ENCODE peak calls at places on chromosomes 1 and 21, in six cellular contexts. One of them, this sample, is unnamed.

GRCh38 chr1:227372662-227373061 is 54.4 kb upstream of the CDC42BPA start:
- DNase-seq in neuronal stem cell: no peak
- DNase-seq in lung: peak; percentile 33
- DNase-seq in neural progenitor cell: no peak
- DNase-seq in fibroblast of lung: peak; percentile 68
- DNase-seq in suprapubic skin: no peak
- DNase-seq in this sample: no peak

GRCh38 chr1:37919277-37919676 is 27.6 kb downstream of the INPP5B start:
- DNase-seq in neural progenitor cell: peak; percentile 46
- DNase-seq in neuronal stem cell: no peak
- DNase-seq in fibroblast of lung: peak; percentile 15
- DNase-seq in suprapubic skin: no peak
- DNase-seq in lung: no peak
- DNase-seq in this sample: peak; percentile 41

GRCh38 chr1:23019851-23020625 is 770 bp downstream of the KDM1A start:
- DNase-seq in fibroblast of lung: peak; percentile 51
- DNase-seq in lung: peak; percentile 32
- DNase-seq in neural progenitor cell: peak; percentile 74
- DNase-seq in suprapubic skin: no peak
- DNase-seq in neuronal stem cell: peak; percentile 39
- DNase-seq in this sample: peak; percentile 5

GRCh38 chr1:72018562-72018961 is 263.8 kb downstream of the NEGR1 start:
- DNase-seq in neural progenitor cell: peak; percentile 27
- DNase-seq in lung: no peak
- DNase-seq in neuronal stem cell: no peak
- DNase-seq in fibroblast of lung: no peak
- DNase-seq in suprapubic skin: no peak
- DNase-seq in this sample: no peak

GRCh38 chr1:166814611-166815010 is 24.7 kb upstream of the POGK start:
- DNase-seq in suprapubic skin: no peak
- DNase-seq in lung: peak; percentile 64
- DNase-seq in neuronal stem cell: no peak
- DNase-seq in neural progenitor cell: no peak
- DNase-seq in fibroblast of lung: peak; percentile 75
- DNase-seq in this sample: no peak

GRCh38 chr1:110084226-110085078 is 14.0 kb upstream of the ALX3 start:
- DNase-seq in lung: peak; percentile 52
- DNase-seq in fibroblast of lung: peak; percentile 50
- DNase-seq in neural progenitor cell: peak; percentile 61
- DNase-seq in suprapubic skin: no peak
- DNase-seq in neuronal stem cell: no peak
- DNase-seq in this sample: peak; percentile 58

GRCh38 chr1:52098139-52098871 is 42.2 kb downstream of the BTF3L4 start:
- DNase-seq in lung: no peak
- DNase-seq in suprapubic skin: no peak
- DNase-seq in fibroblast of lung: no peak
- DNase-seq in neural progenitor cell: peak; percentile 87
- DNase-seq in neuronal stem cell: peak; percentile 67
- DNase-seq in this sample: no peak

GRCh38 chr21:44320847-44321246 is 18.3 kb downstream of the CFAP410 start:
- DNase-seq in neural progenitor cell: no peak
- DNase-seq in neuronal stem cell: no peak
- DNase-seq in suprapubic skin: no peak
- DNase-seq in fibroblast of lung: no peak
- DNase-seq in lung: no peak
- DNase-seq in this sample: no peak

GRCh38 chr1:3524571-3525203 is 70.2 kb downstream of the ARHGEF16 start:
- DNase-seq in neuronal stem cell: no peak
- DNase-seq in lung: no peak
- DNase-seq in fibroblast of lung: no peak
- DNase-seq in suprapubic skin: no peak
- DNase-seq in neural progenitor cell: no peak
- DNase-seq in this sample: no peak

GRCh38 chr1:66552829-66553228 is 18.9 kb downstream of the SGIP1 start:
- DNase-seq in neuronal stem cell: no peak
- DNase-seq in suprapubic skin: no peak
- DNase-seq in lung: no peak
- DNase-seq in fibroblast of lung: no peak
- DNase-seq in neural progenitor cell: no peak
- DNase-seq in this sample: no peak

GRCh38 chr21:42614811-42615342 is 38.5 kb upstream of the PDE9A start:
- DNase-seq in neuronal stem cell: no peak
- DNase-seq in neural progenitor cell: peak; percentile 36
- DNase-seq in suprapubic skin: peak; percentile 77
- DNase-seq in lung: peak; percentile 62
- DNase-seq in fibroblast of lung: no peak
- DNase-seq in this sample: no peak

GRCh38 chr1:90074137-90074536 is 79.2 kb downstream of the ZNF326 start:
- DNase-seq in neuronal stem cell: no peak
- DNase-seq in suprapubic skin: no peak
- DNase-seq in neural progenitor cell: no peak
- DNase-seq in lung: no peak
- DNase-seq in fibroblast of lung: no peak
- DNase-seq in this sample: no peak

GRCh38 chr21:34517039-34517438 is 5.0 kb upstream of the KCNE1 start:
- DNase-seq in neuronal stem cell: no peak
- DNase-seq in fibroblast of lung: no peak
- DNase-seq in lung: no peak
- DNase-seq in suprapubic skin: no peak
- DNase-seq in neural progenitor cell: no peak
- DNase-seq in this sample: no peak

GRCh38 chr1:17438977-17439249 is 564 bp downstream of the RCC2 start:
- DNase-seq in neural progenitor cell: no peak
- DNase-seq in neuronal stem cell: no peak
- DNase-seq in suprapubic skin: no peak
- DNase-seq in fibroblast of lung: no peak
- DNase-seq in lung: no peak
- DNase-seq in this sample: no peak

GRCh38 chr1:94084085-94084484 is 36.9 kb downstream of the ABCA4 start:
- DNase-seq in suprapubic skin: no peak
- DNase-seq in neural progenitor cell: no peak
- DNase-seq in neuronal stem cell: no peak
- DNase-seq in fibroblast of lung: no peak
- DNase-seq in lung: no peak
- DNase-seq in this sample: no peak

GRCh38 chr1:16960560-16961296 is 19.7 kb downstream of the MFAP2 start:
- DNase-seq in fibroblast of lung: peak; percentile 79
- DNase-seq in suprapubic skin: peak; percentile 94
- DNase-seq in neural progenitor cell: peak; percentile 96
- DNase-seq in lung: peak; percentile 90
- DNase-seq in neuronal stem cell: peak; percentile 75
- DNase-seq in this sample: peak; percentile 71

GRCh38 chr1:53971718-53972117 is 25.6 kb downstream of the LRRC42 start:
- DNase-seq in neural progenitor cell: no peak
- DNase-seq in lung: no peak
- DNase-seq in suprapubic skin: no peak
- DNase-seq in fibroblast of lung: peak; percentile 62
- DNase-seq in neuronal stem cell: no peak
- DNase-seq in this sample: no peak

GRCh38 chr1:13830170-13830569 is 130.2 kb downstream of the PRDM2 start:
- DNase-seq in suprapubic skin: peak; percentile 16
- DNase-seq in fibroblast of lung: no peak
- DNase-seq in neuronal stem cell: no peak
- DNase-seq in lung: no peak
- DNase-seq in neural progenitor cell: no peak
- DNase-seq in this sample: no peak

GRCh38 chr1:221602866-221603265 is 139.0 kb downstream of the DUSP10 start:
- DNase-seq in fibroblast of lung: peak; percentile 6
- DNase-seq in neuronal stem cell: no peak
- DNase-seq in suprapubic skin: no peak
- DNase-seq in lung: no peak
- DNase-seq in neural progenitor cell: no peak
- DNase-seq in this sample: no peak

GRCh38 chr1:113860891-113861290 is 10.6 kb downstream of the PTPN22 start:
- DNase-seq in suprapubic skin: no peak
- DNase-seq in neural progenitor cell: no peak
- DNase-seq in lung: no peak
- DNase-seq in fibroblast of lung: peak; percentile 85
- DNase-seq in neuronal stem cell: no peak
- DNase-seq in this sample: no peak

GRCh38 chr1:1914842-1915692 is at the start of gene CALML6:
- DNase-seq in suprapubic skin: no peak
- DNase-seq in lung: no peak
- DNase-seq in neuronal stem cell: no peak
- DNase-seq in fibroblast of lung: no peak
- DNase-seq in neural progenitor cell: no peak
- DNase-seq in this sample: no peak

GRCh38 chr1:15758537-15758936 is at the start of gene FBLIM1:
- DNase-seq in lung: no peak
- DNase-seq in neuronal stem cell: no peak
- DNase-seq in fibroblast of lung: peak; percentile 43
- DNase-seq in suprapubic skin: no peak
- DNase-seq in neural progenitor cell: peak; percentile 72
- DNase-seq in this sample: no peak

GRCh38 chr21:33293811-33294216 is 27.6 kb downstream of the IL10RB start:
- DNase-seq in suprapubic skin: no peak
- DNase-seq in neuronal stem cell: no peak
- DNase-seq in fibroblast of lung: no peak
- DNase-seq in lung: no peak
- DNase-seq in neural progenitor cell: no peak
- DNase-seq in this sample: peak; percentile 41

GRCh38 chr1:230427981-230428380 is 1.8 kb upstream of the PGBD5 start:
- DNase-seq in suprapubic skin: no peak
- DNase-seq in neuronal stem cell: no peak
- DNase-seq in fibroblast of lung: no peak
- DNase-seq in lung: no peak
- DNase-seq in neural progenitor cell: peak; percentile 82
- DNase-seq in this sample: no peak

GRCh38 chr1:173555651-173556305 is 47.1 kb downstream of the SLC9C2 start:
- DNase-seq in suprapubic skin: no peak
- DNase-seq in neuronal stem cell: no peak
- DNase-seq in fibroblast of lung: no peak
- DNase-seq in neural progenitor cell: no peak
- DNase-seq in lung: no peak
- DNase-seq in this sample: no peak

GRCh38 chr1:80565416-80565815 is 1235.3 kb upstream of the ADGRL2 start:
- DNase-seq in suprapubic skin: no peak
- DNase-seq in neuronal stem cell: no peak
- DNase-seq in neural progenitor cell: no peak
- DNase-seq in lung: no peak
- DNase-seq in fibroblast of lung: no peak
- DNase-seq in this sample: no peak

GRCh38 chr1:203273869-203274602 is 31.3 kb upstream of the BTG2 start:
- DNase-seq in neuronal stem cell: no peak
- DNase-seq in neural progenitor cell: peak; percentile 32
- DNase-seq in lung: peak; percentile 61
- DNase-seq in suprapubic skin: no peak
- DNase-seq in fibroblast of lung: no peak
- DNase-seq in this sample: no peak

GRCh38 chr1:201917362-201918033 is 28.8 kb downstream of the SHISA4 start:
- DNase-seq in fibroblast of lung: peak; percentile 93
- DNase-seq in suprapubic skin: no peak
- DNase-seq in neuronal stem cell: no peak
- DNase-seq in lung: no peak
- DNase-seq in neural progenitor cell: no peak
- DNase-seq in this sample: no peak
- H3K4me3 ChIP-seq in fibroblast of lung: no peak overlapping the region
- H3K4me3 ChIP-seq in suprapubic skin: no peak overlapping the region
- H3K4me3 ChIP-seq in neuronal stem cell: no peak overlapping the region
- H3K4me3 ChIP-seq in lung: no peak overlapping the region
- H3K4me3 ChIP-seq in neural progenitor cell: no peak overlapping the region
- H3K4me3 ChIP-seq in this sample: no peak overlapping the region

DNA sequence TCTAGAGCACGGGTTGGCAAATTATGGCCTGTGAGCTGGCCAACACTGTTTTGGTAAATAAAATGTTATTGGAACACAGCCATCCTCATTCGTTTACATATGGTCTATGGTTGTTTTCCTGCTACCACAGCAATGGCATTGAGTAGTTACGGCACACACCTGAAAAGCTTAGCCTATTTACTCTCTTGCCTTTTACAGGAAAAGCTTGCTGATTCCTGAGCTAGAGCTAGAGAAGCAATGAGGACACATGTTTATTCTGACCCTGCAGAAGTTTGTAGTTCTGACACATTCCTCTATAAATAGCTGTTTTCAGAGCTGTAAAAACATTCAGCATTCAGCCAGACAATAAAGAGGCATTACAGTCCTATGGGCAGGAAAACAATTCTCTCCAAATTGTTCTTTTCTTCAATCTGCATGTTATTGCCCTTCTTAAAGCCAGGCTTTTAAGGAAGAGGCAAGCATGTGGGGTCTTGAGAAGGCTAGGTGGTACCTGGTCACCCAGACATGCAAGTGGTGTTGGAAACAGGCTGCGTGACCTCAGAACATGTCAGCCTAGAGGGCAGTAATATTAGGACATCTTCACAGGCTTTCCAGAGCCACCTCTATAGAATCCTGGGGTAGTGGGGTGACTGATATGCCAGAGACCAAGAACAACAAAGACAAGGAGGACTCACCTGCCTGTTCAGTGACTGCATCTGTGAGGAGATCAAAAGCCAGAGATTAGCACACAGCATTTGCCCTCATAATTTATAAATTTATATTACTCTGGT is 1.6 kb downstream of the FCRL2 start:
- DNase-seq in lung: no peak
- DNase-seq in fibroblast of lung: no peak
- DNase-seq in neuronal stem cell: no peak
- DNase-seq in neural progenitor cell: no peak
- DNase-seq in suprapubic skin: no peak
- DNase-seq in this sample: no peak
- H3K4me1 ChIP-seq in lung: no peaks in the 10 kb centered on the region
- H3K4me1 ChIP-seq in fibroblast of lung: no peaks in the 10 kb centered on the region
- H3K4me1 ChIP-seq in neuronal stem cell: no peaks in the 10 kb centered on the region
- H3K4me1 ChIP-seq in neural progenitor cell: peaks cover 5% of the 10 kb centered on the region
- H3K4me1 ChIP-seq in suprapubic skin: no peaks in the 10 kb centered on the region
- H3K4me1 ChIP-seq in this sample: peaks cover 12% of the 10 kb centered on the region

DNA sequence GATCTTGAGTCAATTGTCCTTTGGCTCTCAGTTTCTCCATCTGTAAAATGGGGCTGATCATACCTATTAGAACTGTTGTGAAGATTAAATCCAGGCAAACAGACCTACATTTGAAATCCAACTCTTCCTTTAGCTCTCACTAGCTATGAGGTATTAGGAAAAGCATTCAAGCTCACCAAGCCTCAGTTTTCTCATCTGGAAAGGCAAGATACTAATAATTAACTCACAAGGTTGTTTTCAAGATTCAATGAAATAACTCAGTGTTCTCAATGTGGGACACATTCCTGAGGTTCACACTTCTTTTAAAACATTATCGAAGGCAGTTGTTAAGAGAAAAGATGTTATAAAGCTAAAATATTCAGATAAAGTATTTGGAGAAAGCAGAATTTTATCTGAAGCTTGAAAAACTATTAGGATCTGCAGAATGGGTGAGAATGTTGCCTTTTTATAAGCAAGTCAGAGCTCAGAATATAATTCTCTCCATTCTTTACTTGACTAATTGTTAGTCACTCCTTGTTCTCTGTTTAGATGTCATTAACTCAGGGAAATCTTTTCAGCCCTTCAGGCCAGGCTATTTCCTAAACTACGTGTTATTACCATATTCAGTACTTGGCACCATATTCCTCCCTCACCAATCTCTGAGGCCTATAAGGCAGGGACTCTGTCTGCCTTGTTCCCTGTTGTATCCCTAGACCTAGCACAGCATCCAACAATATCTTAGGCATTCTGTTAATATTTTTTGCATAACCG is 72.0 kb upstream of the VAV3 start:
- DNase-seq in suprapubic skin: no peak
- DNase-seq in lung: no peak
- DNase-seq in neural progenitor cell: no peak
- DNase-seq in neuronal stem cell: no peak
- DNase-seq in fibroblast of lung: no peak
- DNase-seq in this sample: no peak
- H3K4me3 ChIP-seq in suprapubic skin: no peak overlapping the region
- H3K4me3 ChIP-seq in lung: no peak overlapping the region
- H3K4me3 ChIP-seq in neural progenitor cell: no peak overlapping the region
- H3K4me3 ChIP-seq in neuronal stem cell: no peak overlapping the region
- H3K4me3 ChIP-seq in fibroblast of lung: no peak overlapping the region
- H3K4me3 ChIP-seq in this sample: no peak overlapping the region

GRCh38 chr1:59063501-59063900 is 233.4 kb upstream of the FGGY start:
- DNase-seq in neuronal stem cell: peak; percentile 23
- DNase-seq in lung: no peak
- DNase-seq in neural progenitor cell: peak; percentile 62
- DNase-seq in fibroblast of lung: no peak
- DNase-seq in suprapubic skin: no peak
- DNase-seq in this sample: peak; percentile 30
- H3K4me1 ChIP-seq in neuronal stem cell: peaks cover 9% of the 10 kb centered on the region
- H3K4me1 ChIP-seq in lung: peaks cover 4% of the 10 kb centered on the region
- H3K4me1 ChIP-seq in neural progenitor cell: peaks cover 30% of the 10 kb centered on the region
- H3K4me1 ChIP-seq in fibroblast of lung: peaks cover 2% of the 10 kb centered on the region
- H3K4me1 ChIP-seq in suprapubic skin: peaks cover 6% of the 10 kb centered on the region
- H3K4me1 ChIP-seq in this sample: peaks cover 19% of the 10 kb centered on the region